ENCODE peak calls at places on chromosomes 11 and 22, in seven cellular contexts. V, Y, W, A, R, Z and O are unnamed samples.

GRCh38 chr11:26753738-26754504 is 32.1 kb upstream of the SLC5A12 start:
- DNase-seq in V (peak), Y (no peak), W (peak), A (peak), R (no peak), Z (peak), O (peak)

GRCh38 chr22:45224988-45225731 is 15.5 kb downstream of the KIAA0930 start:
- DNase-seq in V (no peak), Y (no peak), W (no peak), A (no peak), R (no peak), Z (no peak), O (no peak)

GRCh38 chr11:69463181-69463891 is 18.1 kb upstream of the LINC01488 start:
- DNase-seq in V (no peak), Y (no peak), W (no peak), A (no peak), R (no peak), Z (no peak), O (no peak)

GRCh38 chr22:44727709-44728108 is 24.7 kb upstream of the ARHGAP8 start:
- DNase-seq in V (no peak), Y (no peak), W (no peak), A (no peak), R (no peak), Z (no peak), O (no peak)

GRCh38 chr11:46723359-46723680 is 4.3 kb downstream of the F2 start:
- DNase-seq in V (no peak), Y (no peak), W (no peak), A (no peak), R (no peak), Z (no peak), O (no peak)

GRCh38 chr11:70445091-70445490 is 46.8 kb downstream of the CTTN start:
- DNase-seq in V (no peak), Y (no peak), W (no peak), A (no peak), R (no peak), Z (no peak), O (no peak)

GRCh38 chr22:27093422-27093821 is 436.0 kb downstream of the MIAT start:
- DNase-seq in V (no peak), Y (peak), W (no peak), A (no peak), R (no peak), Z (no peak), O (no peak)

GRCh38 chr11:17765381-17766359 is 31.1 kb downstream of the KCNC1 start:
- DNase-seq in V (no peak), Y (no peak), W (no peak), A (no peak), R (no peak), Z (no peak), O (peak)

GRCh38 chr22:39173787-39174497 is 21.5 kb upstream of the CBX7 start:
- DNase-seq in V (no peak), Y (no peak), W (no peak), A (no peak), R (peak), Z (peak), O (no peak)

GRCh38 chr11:128610765-128611617 is 23.6 kb upstream of the ETS1 start:
- DNase-seq in V (no peak), Y (no peak), W (no peak), A (no peak), R (peak), Z (peak), O (peak)

GRCh38 chr11:15774021-15774862 is 582.1 kb downstream of the SOX6 start:
- DNase-seq in V (no peak), Y (no peak), W (no peak), A (no peak), R (no peak), Z (no peak), O (no peak)

GRCh38 chr11:83257638-83258229 is 28.4 kb downstream of the CCDC90B start:
- DNase-seq in V (no peak), Y (no peak), W (no peak), A (peak), R (no peak), Z (peak), O (no peak)

GRCh38 chr22:34858026-34858425 is 207.9 kb upstream of the ISX start:
- DNase-seq in V (no peak), Y (no peak), W (no peak), A (no peak), R (no peak), Z (no peak), O (no peak)

GRCh38 chr11:19849947-19850593 is 137.4 kb downstream of the NAV2 start:
- DNase-seq in V (no peak), Y (no peak), W (no peak), A (no peak), R (no peak), Z (no peak), O (no peak)

GRCh38 chr11:110049501-110050200 is 43.5 kb upstream of the ZC3H12C start:
- DNase-seq in V (no peak), Y (no peak), W (no peak), A (no peak), R (no peak), Z (no peak), O (no peak)

GRCh38 chr11:12243511-12243910 is 133.1 kb downstream of the MICAL2 start:
- DNase-seq in V (no peak), Y (no peak), W (no peak), A (no peak), R (no peak), Z (no peak), O (no peak)

GRCh38 chr22:24200616-24201212 is 19.4 kb downstream of the SUSD2 start:
- DNase-seq in V (no peak), Y (no peak), W (no peak), A (peak), R (no peak), Z (no peak), O (no peak)

GRCh38 chr22:22074634-22075381 is 92.2 kb upstream of the TOP3B start:
- DNase-seq in V (no peak), Y (peak), W (no peak), A (peak), R (no peak), Z (no peak), O (no peak)

GRCh38 chr11:79087957-79088318 is 352.9 kb downstream of the TENM4 start:
- DNase-seq in V (no peak), Y (no peak), W (no peak), A (no peak), R (no peak), Z (no peak), O (no peak)

GRCh38 chr11:85779956-85780640 is 30.8 kb downstream of the SYTL2 start:
- DNase-seq in V (no peak), Y (no peak), W (no peak), A (no peak), R (no peak), Z (no peak), O (no peak)

GRCh38 chr11:9529333-9529648 is 44.2 kb upstream of the WEE1 start:
- DNase-seq in V (no peak), Y (no peak), W (peak), A (no peak), R (no peak), Z (no peak), O (no peak)

GRCh38 chr11:102201776-102202175 is 91.5 kb downstream of the YAP1 start:
- DNase-seq in V (no peak), Y (no peak), W (no peak), A (no peak), R (no peak), Z (no peak), O (no peak)

GRCh38 chr11:92276773-92277172 is 52.2 kb downstream of the FAT3 start:
- DNase-seq in V (no peak), Y (no peak), W (no peak), A (no peak), R (no peak), Z (no peak), O (no peak)

GRCh38 chr22:30021338-30021737 is 58.9 kb upstream of the HORMAD2 start:
- DNase-seq in V (no peak), Y (no peak), W (no peak), A (no peak), R (no peak), Z (no peak), O (no peak)

GRCh38 chr11:38089728-38090127 is 1491.7 kb upstream of the RAG2 start:
- DNase-seq in V (no peak), Y (no peak), W (peak), A (peak), R (no peak), Z (no peak), O (no peak)

GRCh38 chr11:129950319-129951034 is 52.2 kb downstream of the PRDM10 start:
- DNase-seq in V (peak), Y (peak), W (no peak), A (peak), R (no peak), Z (no peak), O (no peak)

GRCh38 chr11:96272542-96273306 is 70.3 kb downstream of the MAML2 start:
- DNase-seq in V (peak), Y (no peak), W (peak), A (peak), R (no peak), Z (no peak), O (no peak)

GRCh38 chr22:35348703-35349102 is 32.2 kb upstream of the HMOX1 start:
- DNase-seq in V (no peak), Y (no peak), W (no peak), A (no peak), R (no peak), Z (no peak), O (no peak)

GRCh38 chr11:133526790-133527189 is 5.5 kb downstream of the OPCML start:
- DNase-seq in V (no peak), Y (no peak), W (no peak), A (no peak), R (no peak), Z (no peak), O (no peak)

GRCh38 chr11:2100361-2101170 is 38.6 kb downstream of the IGF2 start:
- DNase-seq in V (no peak), Y (no peak), W (peak), A (no peak), R (no peak), Z (no peak), O (no peak)

GRCh38 chr22:38873469-38874411 is 1.7 kb upstream of the CBX6 start:
- DNase-seq in V (no peak), Y (peak), W (no peak), A (peak), R (peak), Z (no peak), O (no peak)

GRCh38 chr11:64120951-64121569 is 44.9 kb downstream of the MACROD1 start:
- DNase-seq in V (no peak), Y (no peak), W (peak), A (peak), R (no peak), Z (no peak), O (no peak)

GRCh38 chr11:119418759-119419158 is 4.2 kb downstream of the THY1 start:
- DNase-seq in V (no peak), Y (no peak), W (no peak), A (no peak), R (no peak), Z (no peak), O (no peak)

GRCh38 chr11:9315078-9315688 is 790 bp upstream of the TMEM41B start:
- DNase-seq in V (no peak), Y (no peak), W (no peak), A (no peak), R (no peak), Z (no peak), O (no peak)

GRCh38 chr11:130675456-130675855 is 227.0 kb downstream of the ADAMTS15 start:
- DNase-seq in V (peak), Y (peak), W (peak), A (no peak), R (no peak), Z (no peak), O (no peak)

GRCh38 chr22:28299760-28300159 is 379.9 kb downstream of the TTC28 start:
- DNase-seq in V (peak), Y (peak), W (no peak), A (no peak), R (no peak), Z (no peak), O (no peak)

GRCh38 chr11:88799749-88800500 is 265.9 kb downstream of the GRM5 start:
- DNase-seq in V (no peak), Y (no peak), W (no peak), A (no peak), R (no peak), Z (no peak), O (no peak)

GRCh38 chr11:28529046-28529445 is 420.9 kb downstream of the METTL15 start:
- DNase-seq in V (no peak), Y (no peak), W (no peak), A (no peak), R (no peak), Z (no peak), O (no peak)

GRCh38 chr11:690738-691633 is 4.0 kb downstream of the DEAF1 start:
- DNase-seq in V (no peak), Y (no peak), W (no peak), A (no peak), R (no peak), Z (no peak), O (no peak)

GRCh38 chr11:102287963-102288744 is 29.1 kb upstream of the BIRC3 start:
- DNase-seq in V (no peak), Y (no peak), W (peak), A (peak), R (peak), Z (no peak), O (peak)

GRCh38 chr11:108228236-108228635 is 5.4 kb downstream of the ATM start:
- DNase-seq in V (no peak), Y (no peak), W (no peak), A (no peak), R (no peak), Z (no peak), O (no peak)
- H3K4me3 ChIP-seq in V (no peak), Y (no peak), W (no peak), A (no peak), R (peak), Z (no peak), O (no peak)

DNA sequence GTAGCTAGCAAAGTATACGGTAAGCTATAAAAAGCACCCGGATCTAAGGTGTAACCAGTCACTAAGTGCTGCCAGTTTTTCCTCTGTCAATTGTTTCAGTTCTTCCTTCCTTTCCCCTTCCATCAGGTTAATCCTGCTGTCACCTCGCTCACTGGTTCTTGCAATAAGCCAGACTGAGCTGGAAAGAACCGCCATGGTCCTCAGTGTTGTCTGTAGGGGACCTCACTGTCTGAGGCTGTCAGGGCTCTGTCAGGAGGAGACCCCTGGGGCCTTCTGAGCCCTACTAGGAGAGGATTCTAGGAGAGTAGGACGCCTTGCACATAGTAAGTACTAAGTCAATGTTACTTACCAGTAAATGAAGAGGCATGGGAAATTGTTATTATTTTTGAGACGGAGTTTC is 1.4 kb upstream of the TBC1D22A start:
- DNase-seq in V (no peak), Y (no peak), W (no peak), A (no peak), R (no peak), Z (no peak), O (no peak)
- H3K4me3 ChIP-seq in V (no peak), Y (no peak), W (peak), A (peak), R (no peak), Z (no peak), O (no peak)

GRCh38 chr22:31104869-31105268 is 2.5 kb downstream of the SELENOM start:
- DNase-seq in V (peak), Y (no peak), W (no peak), A (no peak), R (peak), Z (no peak), O (no peak)
- H3K4me3 ChIP-seq in V (no peak), Y (no peak), W (no peak), A (no peak), R (no peak), Z (peak), O (no peak)

GRCh38 chr11:123260511-123261211 is 65.6 kb upstream of the CLMP start:
- DNase-seq in V (no peak), Y (no peak), W (peak), A (no peak), R (no peak), Z (no peak), O (no peak)

GRCh38 chr11:123255909-123256308 is 60.9 kb upstream of the CLMP start:
- DNase-seq in V (no peak), Y (no peak), W (no peak), A (no peak), R (no peak), Z (no peak), O (no peak)

GRCh38 chr11:123258877-123259276 is 63.8 kb upstream of the CLMP start:
- DNase-seq in V (no peak), Y (no peak), W (no peak), A (no peak), R (no peak), Z (no peak), O (no peak)

GRCh38 chr11:123264431-123264780 is 69.4 kb upstream of the CLMP start:
- DNase-seq in V (no peak), Y (no peak), W (no peak), A (no peak), R (no peak), Z (no peak), O (peak)

DNA sequence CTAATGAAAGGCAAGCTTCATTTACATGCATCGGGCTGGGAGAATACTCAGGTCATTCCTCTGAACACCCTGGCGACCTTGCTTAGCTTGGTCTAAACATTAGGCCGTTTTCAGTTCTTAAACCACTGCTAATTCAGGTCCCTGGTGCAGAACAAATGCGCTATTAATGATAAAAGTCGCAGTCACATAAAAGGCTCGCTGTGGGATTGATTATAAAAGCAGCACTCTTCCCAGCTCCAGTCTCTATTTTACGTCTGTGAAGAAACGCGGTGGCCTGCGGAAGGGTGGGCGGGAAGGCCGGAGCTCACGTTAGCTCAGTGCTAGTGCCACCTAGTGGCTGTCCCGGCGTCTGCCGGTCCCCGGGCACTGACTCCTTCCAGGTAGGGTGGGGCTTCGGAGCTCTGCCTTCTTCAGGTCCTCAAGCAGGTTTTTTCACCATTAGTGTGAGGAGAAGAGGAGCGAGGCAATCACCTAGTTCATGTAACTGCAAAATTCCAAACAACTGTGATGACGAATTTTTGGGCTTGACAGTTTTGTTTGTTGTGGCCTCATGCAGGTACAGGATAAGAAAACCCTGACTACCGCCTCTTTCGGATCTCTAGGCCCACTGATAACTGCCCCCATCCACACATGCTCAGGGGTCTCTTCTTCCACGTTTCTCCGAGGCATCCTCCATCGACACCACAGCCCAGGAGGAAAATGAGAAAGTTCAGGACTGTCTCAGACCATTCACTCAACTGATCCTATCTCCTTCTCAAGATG is 66.5 kb upstream of the CLMP start:
- DNase-seq in V (peak), Y (peak), W (peak), A (peak), R (peak), Z (peak), O (peak)
- H3K4me3 ChIP-seq in V (no peak), Y (peak), W (no peak), A (no peak), R (no peak), Z (peak), O (no peak)

DNA sequence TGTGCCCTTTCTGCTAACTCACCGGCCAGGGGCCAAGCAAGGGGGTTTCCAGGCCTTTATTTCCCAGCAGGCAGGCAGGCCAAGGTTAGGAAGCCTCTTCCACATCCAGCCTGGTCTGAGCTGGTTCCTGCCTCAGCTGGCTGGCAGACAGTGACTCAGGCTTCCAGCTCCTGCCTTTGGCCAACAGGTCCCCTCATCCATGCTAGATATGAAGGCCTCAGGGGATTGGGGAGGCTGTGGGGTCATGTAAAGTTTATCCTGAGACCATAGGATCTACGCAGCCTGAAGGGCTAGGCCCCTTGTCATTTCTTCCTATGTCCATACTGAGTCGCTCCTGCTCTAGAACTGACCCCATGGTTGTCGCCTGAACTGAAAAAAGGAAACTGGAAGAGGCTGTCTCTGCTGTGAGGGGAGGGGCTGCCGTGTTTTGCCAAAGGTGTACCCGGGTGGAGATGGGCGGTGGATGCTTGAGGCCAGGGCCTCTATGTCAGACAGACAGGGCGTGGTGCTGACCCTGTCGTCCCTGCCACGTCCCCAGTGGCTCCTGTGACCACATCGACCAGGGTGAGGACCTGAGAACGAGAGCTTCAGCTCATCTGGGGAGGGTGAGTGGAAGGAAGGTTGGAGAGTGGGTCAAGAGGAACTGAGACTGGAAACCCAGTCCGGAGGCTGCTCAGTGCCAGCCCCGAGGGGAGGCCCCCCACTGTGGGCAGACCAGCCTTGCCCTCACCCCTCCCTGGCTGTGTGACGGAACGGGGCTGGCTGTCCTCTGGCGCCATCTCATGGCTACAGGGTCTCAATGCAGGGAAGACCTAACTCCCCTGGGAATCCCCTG is 17.0 kb downstream of the P2RY6 start:
- DNase-seq in V (peak), Y (peak), W (peak), A (peak), R (peak), Z (peak), O (no peak)
- H3K4me3 ChIP-seq in V (no peak), Y (peak), W (no peak), A (no peak), R (peak), Z (peak), O (no peak)

GRCh38 chr11:65488273-65489058 is 10.4 kb upstream of the MALAT1 start:
- DNase-seq in V (no peak), Y (no peak), W (peak), A (peak), R (no peak), Z (peak), O (no peak)
- H3K4me3 ChIP-seq in V (no peak), Y (peak), W (no peak), A (peak), R (no peak), Z (no peak), O (no peak)

GRCh38 chr11:36684840-36685800 is 87.1 kb upstream of the RAG2 start:
- DNase-seq in V (no peak), Y (no peak), W (no peak), A (no peak), R (peak), Z (no peak), O (peak)
- H3K4me3 ChIP-seq in V (no peak), Y (no peak), W (no peak), A (no peak), R (no peak), Z (no peak), O (peak)

GRCh38 chr11:61587951-61588695 is 7.2 kb upstream of the SYT7 start:
- DNase-seq in V (peak), Y (no peak), W (peak), A (no peak), R (peak), Z (peak), O (no peak)

GRCh38 chr11:61589961-61590360 is 9.1 kb upstream of the SYT7 start:
- DNase-seq in V (no peak), Y (no peak), W (no peak), A (peak), R (no peak), Z (no peak), O (no peak)

GRCh38 chr11:61586792-61587430 is 6.0 kb upstream of the SYT7 start:
- DNase-seq in V (no peak), Y (no peak), W (no peak), A (no peak), R (no peak), Z (no peak), O (no peak)

GRCh38 chr11:61585115-61585514 is 4.2 kb upstream of the SYT7 start:
- DNase-seq in V (no peak), Y (no peak), W (no peak), A (no peak), R (no peak), Z (no peak), O (no peak)

GRCh38 chr11:61587541-61587941 is 6.7 kb upstream of the SYT7 start:
- DNase-seq in V (peak), Y (no peak), W (peak), A (no peak), R (peak), Z (peak), O (no peak)
- H3K4me3 ChIP-seq in V (peak), Y (peak), W (peak), A (peak), R (peak), Z (peak), O (no peak)

GRCh38 chr22:20125201-20126174 is 6.1 kb upstream of the ZDHHC8 start:
- DNase-seq in V (no peak), Y (no peak), W (no peak), A (no peak), R (no peak), Z (no peak), O (no peak)
- H3K4me3 ChIP-seq in V (no peak), Y (no peak), W (no peak), A (no peak), R (no peak), Z (no peak), O (no peak)